ENCODE peak calls at places on chromosomes 12 and 14, in four cellular contexts. One of them, this sample, is unnamed.

GRCh38 chr14:61568572-61569011 is 126.7 kb upstream of the HIF1A start:
- DNase-seq in psoas muscle: no peak
- DNase-seq in HuH-7.5: no peak
- DNase-seq in GM12864: peak
- DNase-seq in this sample: peak

GRCh38 chr12:111818340-111818739 is 23.7 kb upstream of the MAPKAPK5 start:
- DNase-seq in psoas muscle: no peak
- DNase-seq in HuH-7.5: no peak
- DNase-seq in GM12864: no peak
- DNase-seq in this sample: no peak

GRCh38 chr12:19967486-19967885 is 400.9 kb upstream of the PDE3A start:
- DNase-seq in psoas muscle: no peak
- DNase-seq in HuH-7.5: no peak
- DNase-seq in GM12864: no peak
- DNase-seq in this sample: peak

GRCh38 chr12:12779529-12779928 is 5.9 kb upstream of the APOLD1 start:
- DNase-seq in psoas muscle: no peak
- DNase-seq in HuH-7.5: no peak
- DNase-seq in GM12864: no peak
- DNase-seq in this sample: no peak

GRCh38 chr12:115137812-115138521 is 454.0 kb upstream of the TBX3 start:
- DNase-seq in psoas muscle: no peak
- DNase-seq in HuH-7.5: no peak
- DNase-seq in GM12864: no peak
- DNase-seq in this sample: no peak

GRCh38 chr12:93302331-93303229 is 75.1 kb upstream of the NUDT4 start:
- DNase-seq in psoas muscle: no peak
- DNase-seq in HuH-7.5: no peak
- DNase-seq in GM12864: no peak
- DNase-seq in this sample: no peak

GRCh38 chr14:25351269-25351668 is 301.3 kb upstream of the STXBP6 start:
- DNase-seq in psoas muscle: no peak
- DNase-seq in HuH-7.5: no peak
- DNase-seq in GM12864: no peak
- DNase-seq in this sample: no peak

GRCh38 chr14:36068777-36069534 is 107.6 kb downstream of the PTCSC3 start:
- DNase-seq in psoas muscle: no peak
- DNase-seq in HuH-7.5: no peak
- DNase-seq in GM12864: no peak
- DNase-seq in this sample: peak

GRCh38 chr12:21852251-21852650 is 77.7 kb upstream of the KCNJ8 start:
- DNase-seq in psoas muscle: no peak
- DNase-seq in HuH-7.5: no peak
- DNase-seq in GM12864: no peak
- DNase-seq in this sample: no peak

GRCh38 chr14:91931478-91932088 is 15.9 kb downstream of the FBLN5 start:
- DNase-seq in psoas muscle: no peak
- DNase-seq in HuH-7.5: no peak
- DNase-seq in GM12864: no peak
- DNase-seq in this sample: no peak

GRCh38 chr14:72573725-72574426 is 320.0 kb downstream of the DPF3 start:
- DNase-seq in psoas muscle: no peak
- DNase-seq in HuH-7.5: no peak
- DNase-seq in GM12864: no peak
- DNase-seq in this sample: no peak

GRCh38 chr12:111304642-111305071 is 64.2 kb downstream of the PHETA1 start:
- DNase-seq in psoas muscle: no peak
- DNase-seq in HuH-7.5: peak
- DNase-seq in GM12864: no peak
- DNase-seq in this sample: no peak

GRCh38 chr14:43647302-43647701 is 859.8 kb downstream of the FSCB start:
- DNase-seq in psoas muscle: no peak
- DNase-seq in HuH-7.5: no peak
- DNase-seq in GM12864: no peak
- DNase-seq in this sample: no peak

GRCh38 chr12:109880049-109880931 is at the start of gene GLTP:
- DNase-seq in psoas muscle: peak
- DNase-seq in HuH-7.5: peak
- DNase-seq in GM12864: no peak
- DNase-seq in this sample: peak

GRCh38 chr12:16348435-16349131 is 1.1 kb downstream of the MGST1 start:
- DNase-seq in psoas muscle: no peak
- DNase-seq in HuH-7.5: no peak
- DNase-seq in GM12864: no peak
- DNase-seq in this sample: peak

GRCh38 chr12:100058482-100059029 is 73.8 kb upstream of the ANKS1B start:
- DNase-seq in psoas muscle: no peak
- DNase-seq in HuH-7.5: peak
- DNase-seq in GM12864: no peak
- DNase-seq in this sample: no peak

GRCh38 chr14:55599250-55599879 is 19.4 kb downstream of the KTN1 start:
- DNase-seq in psoas muscle: peak
- DNase-seq in HuH-7.5: peak
- DNase-seq in GM12864: no peak
- DNase-seq in this sample: no peak

GRCh38 chr12:119061208-119061796 is 80.0 kb downstream of the SRRM4 start:
- DNase-seq in psoas muscle: peak
- DNase-seq in HuH-7.5: peak
- DNase-seq in GM12864: no peak
- DNase-seq in this sample: peak

GRCh38 chr12:124533456-124533855 is 34.0 kb downstream of the NCOR2 start:
- DNase-seq in psoas muscle: no peak
- DNase-seq in HuH-7.5: no peak
- DNase-seq in GM12864: no peak
- DNase-seq in this sample: no peak

GRCh38 chr14:72558721-72559120 is 335.2 kb downstream of the DPF3 start:
- DNase-seq in psoas muscle: peak
- DNase-seq in HuH-7.5: no peak
- DNase-seq in GM12864: no peak
- DNase-seq in this sample: no peak

GRCh38 chr12:57372233-57372632 is 58.6 kb downstream of the R3HDM2 start:
- DNase-seq in psoas muscle: no peak
- DNase-seq in HuH-7.5: peak
- DNase-seq in GM12864: no peak
- DNase-seq in this sample: peak